ENCODE peak calls at places on chromosome 11, in six cellular contexts. One of them, this sample, is unnamed.

GRCh38 chr11:134120921-134121526 is 52.2 kb downstream of the JAM3 start:
- DNase-seq in DMS153: no peak
- DNase-seq in NCI-H460: no peak
- DNase-seq in foreskin fibroblast: peak
- DNase-seq in stimulated activated CD8-positive, alpha-beta memory T cell treated with anti-CD3 and anti-CD28 coated beads, Interleukin-15, amount 100 ng/mL, for 48 hours: no peak
- DNase-seq in NCI-H2227 treated with DMSO at 0.1 percent for 48 hours: no peak
- DNase-seq in this sample: no peak

GRCh38 chr11:93288079-93288478 is 42.5 kb upstream of the DEUP1 start:
- DNase-seq in NCI-H460: no peak
- DNase-seq in foreskin fibroblast: no peak
- DNase-seq in NCI-H2227 treated with DMSO at 0.1 percent for 48 hours: no peak
- DNase-seq in stimulated activated CD8-positive, alpha-beta memory T cell treated with anti-CD3 and anti-CD28 coated beads, Interleukin-15, amount 100 ng/mL, for 48 hours: no peak
- DNase-seq in DMS153: no peak
- DNase-seq in this sample: no peak

GRCh38 chr11:73760066-73760679 is 701 bp downstream of the RAB6A start:
- DNase-seq in NCI-H460: no peak
- DNase-seq in NCI-H2227 treated with DMSO at 0.1 percent for 48 hours: no peak
- DNase-seq in foreskin fibroblast: peak
- DNase-seq in DMS153: no peak
- DNase-seq in stimulated activated CD8-positive, alpha-beta memory T cell treated with anti-CD3 and anti-CD28 coated beads, Interleukin-15, amount 100 ng/mL, for 48 hours: no peak
- DNase-seq in this sample: no peak

GRCh38 chr11:2444301-2445106 is at the start of the genes KCNQ1 and TRPM5:
- DNase-seq in NCI-H460: peak
- DNase-seq in stimulated activated CD8-positive, alpha-beta memory T cell treated with anti-CD3 and anti-CD28 coated beads, Interleukin-15, amount 100 ng/mL, for 48 hours: peak
- DNase-seq in foreskin fibroblast: no peak
- DNase-seq in DMS153: no peak
- DNase-seq in NCI-H2227 treated with DMSO at 0.1 percent for 48 hours: peak
- DNase-seq in this sample: peak

GRCh38 chr11:67645521-67646457 is 4.7 kb downstream of the ACY3 start:
- DNase-seq in DMS153: no peak
- DNase-seq in NCI-H2227 treated with DMSO at 0.1 percent for 48 hours: no peak
- DNase-seq in foreskin fibroblast: no peak
- DNase-seq in stimulated activated CD8-positive, alpha-beta memory T cell treated with anti-CD3 and anti-CD28 coated beads, Interleukin-15, amount 100 ng/mL, for 48 hours: no peak
- DNase-seq in NCI-H460: no peak
- DNase-seq in this sample: no peak

GRCh38 chr11:34357646-34358257 is at the start of gene ABTB2:
- DNase-seq in stimulated activated CD8-positive, alpha-beta memory T cell treated with anti-CD3 and anti-CD28 coated beads, Interleukin-15, amount 100 ng/mL, for 48 hours: peak
- DNase-seq in NCI-H460: peak
- DNase-seq in foreskin fibroblast: peak
- DNase-seq in NCI-H2227 treated with DMSO at 0.1 percent for 48 hours: peak
- DNase-seq in DMS153: peak
- DNase-seq in this sample: peak

GRCh38 chr11:111310723-111311122 is 12.4 kb downstream of the POU2AF3 start:
- DNase-seq in NCI-H2227 treated with DMSO at 0.1 percent for 48 hours: no peak
- DNase-seq in DMS153: peak
- DNase-seq in foreskin fibroblast: no peak
- DNase-seq in NCI-H460: no peak
- DNase-seq in stimulated activated CD8-positive, alpha-beta memory T cell treated with anti-CD3 and anti-CD28 coated beads, Interleukin-15, amount 100 ng/mL, for 48 hours: no peak
- DNase-seq in this sample: no peak

GRCh38 chr11:46367244-46367915 is 14.1 kb upstream of the MDK start:
- DNase-seq in foreskin fibroblast: peak
- DNase-seq in stimulated activated CD8-positive, alpha-beta memory T cell treated with anti-CD3 and anti-CD28 coated beads, Interleukin-15, amount 100 ng/mL, for 48 hours: peak
- DNase-seq in DMS153: no peak
- DNase-seq in NCI-H2227 treated with DMSO at 0.1 percent for 48 hours: no peak
- DNase-seq in NCI-H460: no peak
- DNase-seq in this sample: no peak

GRCh38 chr11:28490763-28491382 is 382.7 kb downstream of the METTL15 start:
- DNase-seq in NCI-H2227 treated with DMSO at 0.1 percent for 48 hours: no peak
- DNase-seq in foreskin fibroblast: no peak
- DNase-seq in stimulated activated CD8-positive, alpha-beta memory T cell treated with anti-CD3 and anti-CD28 coated beads, Interleukin-15, amount 100 ng/mL, for 48 hours: no peak
- DNase-seq in DMS153: no peak
- DNase-seq in NCI-H460: no peak
- DNase-seq in this sample: no peak

GRCh38 chr11:84549221-84549620 is 1077.9 kb downstream of the DLG2 start:
- DNase-seq in stimulated activated CD8-positive, alpha-beta memory T cell treated with anti-CD3 and anti-CD28 coated beads, Interleukin-15, amount 100 ng/mL, for 48 hours: no peak
- DNase-seq in foreskin fibroblast: no peak
- DNase-seq in DMS153: no peak
- DNase-seq in NCI-H2227 treated with DMSO at 0.1 percent for 48 hours: no peak
- DNase-seq in NCI-H460: no peak
- DNase-seq in this sample: no peak